ENCODE peak calls at places on chromosomes 1 and 21, in eight cellular contexts. O is right lobe of liver; A is A549; V is CD4-positive, CD25-positive, alpha-beta regulatory T cell; B is Peyer's patch; U is PC-9; H is mesendoderm; I is MM.1S. X is an unnamed sample. For H3K4me1, the result is how much of the 10 kb centered on the place peaks cover.

GRCh38 chr1:244826712-244827111 is 8.7 kb upstream of the COX20 start:
- DNase-seq in O (no peak), A (no peak), H (no peak), V (no peak), B (no peak), U (no peak), I (no peak), X (no peak)

GRCh38 chr1:187051618-187052232 is 223.0 kb downstream of the PLA2G4A start:
- DNase-seq in H (peak), B (no peak), A (peak), V (peak), U (peak), O (no peak), I (peak), X (peak)

GRCh38 chr1:95339377-95339776 is 105.4 kb downstream of the RWDD3 start:
- DNase-seq in B (no peak), H (no peak), I (no peak), O (no peak), A (no peak), U (no peak), V (no peak), X (no peak)

GRCh38 chr21:41537356-41537755 is 29.4 kb upstream of the TMPRSS2 start:
- DNase-seq in V (no peak), H (no peak), O (no peak), U (no peak), B (no peak), A (no peak), I (no peak), X (no peak)

GRCh38 chr21:43767980-43768867 is 7.9 kb downstream of the CSTB start:
- DNase-seq in H (peak), I (no peak), O (no peak), A (peak), V (no peak), U (peak), B (peak), X (no peak)

GRCh38 chr1:61273861-61274260 is 191.5 kb downstream of the NFIA start:
- DNase-seq in U (no peak), V (no peak), O (no peak), A (no peak), H (no peak), B (no peak), I (no peak), X (no peak)

GRCh38 chr1:167465751-167466150 is 52.6 kb downstream of the CD247 start:
- DNase-seq in B (peak), A (no peak), O (no peak), V (no peak), U (no peak), H (no peak), I (no peak), X (no peak)

GRCh38 chr21:14874379-14874778 is 190.4 kb downstream of the NRIP1 start:
- DNase-seq in I (no peak), O (no peak), U (no peak), V (no peak), H (no peak), B (no peak), A (no peak), X (no peak)

GRCh38 chr1:45552309-45552708 is 1.7 kb downstream of the AKR1A1 start:
- DNase-seq in I (peak), O (peak), B (peak), H (no peak), V (no peak), A (no peak), U (peak), X (no peak)

GRCh38 chr1:10741696-10742095 is 54.8 kb downstream of the CASZ1 start:
- DNase-seq in O (no peak), B (no peak), U (no peak), A (no peak), V (no peak), H (no peak), I (no peak), X (no peak)

GRCh38 chr1:33327587-33328325 is 6.9 kb upstream of the A3GALT2 start:
- DNase-seq in I (no peak), B (no peak), O (no peak), A (no peak), U (no peak), H (no peak), V (no peak), X (no peak)

GRCh38 chr1:33329600-33330305 is 8.9 kb upstream of the A3GALT2 start:
- DNase-seq in B (no peak), U (no peak), H (no peak), A (no peak), V (no peak), I (no peak), O (no peak), X (no peak)

GRCh38 chr1:33330376-33330890 is 9.5 kb upstream of the A3GALT2 start:
- DNase-seq in O (no peak), U (no peak), V (no peak), A (no peak), B (no peak), I (no peak), H (no peak), X (no peak)

GRCh38 chr1:33326690-33327300 is 5.9 kb upstream of the A3GALT2 start:
- DNase-seq in B (no peak), U (no peak), V (no peak), O (no peak), I (no peak), A (no peak), H (no peak), X (no peak)

DNA sequence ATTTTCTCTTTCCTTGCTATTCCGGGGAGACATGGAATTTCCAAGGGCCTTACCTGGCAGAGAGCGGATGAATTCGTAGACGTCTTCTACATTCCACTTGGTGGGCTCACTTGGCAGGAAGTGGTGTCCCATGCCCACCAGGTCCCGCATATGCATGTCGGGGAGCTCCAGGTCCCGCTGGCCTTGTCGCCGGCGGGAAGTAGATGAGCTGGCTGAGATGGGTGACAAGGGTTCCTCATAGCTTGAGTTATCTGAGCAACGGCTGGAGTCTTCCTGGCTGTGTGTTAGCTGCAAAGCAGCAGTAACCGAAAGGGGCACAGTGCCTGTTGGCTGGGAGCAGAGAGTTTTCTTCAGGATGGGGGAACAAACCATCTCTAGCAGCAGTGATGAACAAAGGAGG is 7.9 kb upstream of the A3GALT2 start:
- DNase-seq in B (no peak), A (no peak), V (no peak), I (no peak), H (no peak), O (no peak), U (no peak), X (no peak)
- H3K4me1 ChIP-seq in B (under half), A (under half), V (under half), I (under half), H (under half), O (under half), U (under half), X (under half)

DNA sequence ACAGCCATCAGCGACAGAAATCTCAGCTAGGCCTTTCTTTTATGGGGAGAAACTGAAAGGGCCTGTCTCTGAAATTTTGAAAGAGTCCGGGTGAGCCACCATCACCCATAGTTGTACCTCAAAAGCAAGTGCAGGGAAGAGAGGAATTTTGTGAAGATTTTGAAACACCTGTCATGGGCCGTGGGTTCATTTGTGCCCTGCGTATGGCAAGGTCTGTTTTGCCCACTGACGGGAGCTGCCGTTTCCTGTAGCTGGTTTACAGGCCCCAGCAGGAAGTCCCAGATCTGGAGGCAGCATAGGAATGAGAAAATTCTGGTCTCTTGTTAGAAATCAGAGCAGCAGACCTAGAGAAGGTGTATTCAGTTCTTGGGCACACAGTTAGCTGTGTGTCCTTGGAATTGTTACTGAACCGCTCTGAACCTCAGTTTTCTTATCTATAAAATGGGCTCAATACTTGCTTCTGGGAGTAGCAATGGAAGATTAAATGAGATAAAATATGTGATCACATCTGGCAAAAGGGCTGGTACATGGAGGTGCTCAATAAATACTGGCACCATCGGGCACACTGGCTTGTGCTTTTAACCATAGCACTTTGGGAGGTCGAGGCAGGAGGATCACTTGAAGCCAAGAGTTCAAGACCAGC is 52.5 kb downstream of the MAN1C1 start:
- DNase-seq in U (no peak), A (no peak), H (no peak), B (no peak), I (no peak), O (no peak), V (no peak), X (no peak)
- H3K4me3 ChIP-seq in U (no peak), A (no peak), H (no peak), B (no peak), I (no peak), O (no peak), V (no peak), X (no peak)

GRCh38 chr1:153293847-153294246 is 18.9 kb downstream of the PGLYRP3 start:
- DNase-seq in A (no peak), O (no peak), I (no peak), B (no peak), V (no peak), U (no peak), H (no peak), X (peak)
- H3K4me1 ChIP-seq in A (under half), O (under half), I (under half), B (under half), V (under half), U (under half), H (under half), X (under half)

DNA sequence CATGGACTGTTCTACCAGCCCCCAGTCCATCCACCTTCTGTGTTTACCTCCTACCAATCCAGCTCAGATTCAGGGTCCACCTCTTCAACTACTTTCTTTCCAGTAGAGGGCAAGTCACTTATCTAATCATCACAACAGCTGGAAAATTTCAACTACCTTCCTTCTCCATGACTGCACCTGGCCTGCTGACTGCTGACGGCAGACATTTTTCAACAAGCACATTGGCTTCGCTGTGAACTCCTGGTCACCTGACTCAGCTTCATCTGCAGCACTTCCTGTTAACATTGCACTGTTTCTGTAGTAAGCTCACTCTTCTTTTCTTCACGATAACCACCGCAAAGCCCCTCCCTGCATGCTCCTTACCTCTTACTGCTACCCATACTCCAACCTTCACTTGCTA is 405.7 kb downstream of the NTNG1 start:
- DNase-seq in U (no peak), V (no peak), H (no peak), I (no peak), B (no peak), A (no peak), O (no peak), X (no peak)
- H3K4me3 ChIP-seq in U (no peak), V (no peak), H (no peak), I (no peak), B (no peak), A (no peak), O (no peak), X (no peak)